ENCODE peak calls at places on chromosomes 3 and 15, in ten cellular contexts. One of them, this sample, is unnamed.

GRCh38 chr3:117439812-117440211 is 730.2 kb downstream of the TUSC7 start:
- DNase-seq in cardiac muscle cell: peak
- DNase-seq in psoas muscle: no peak
- DNase-seq in stomach: no peak
- DNase-seq in upper lobe of right lung: no peak
- DNase-seq in PC-9: no peak
- DNase-seq in H9: no peak
- DNase-seq in A549: peak
- DNase-seq in Peyer's patch: no peak
- DNase-seq in dorsolateral prefrontal cortex: no peak
- DNase-seq in this sample: no peak

GRCh38 chr3:183281126-183281797 is 28.2 kb downstream of the B3GNT5 start:
- DNase-seq in cardiac muscle cell: no peak
- DNase-seq in psoas muscle: no peak
- DNase-seq in stomach: no peak
- DNase-seq in upper lobe of right lung: no peak
- DNase-seq in PC-9: no peak
- DNase-seq in H9: no peak
- DNase-seq in A549: no peak
- DNase-seq in Peyer's patch: no peak
- DNase-seq in dorsolateral prefrontal cortex: no peak
- DNase-seq in this sample: no peak

GRCh38 chr3:5185093-5185673 is 2.3 kb upstream of the EDEM1 start:
- DNase-seq in cardiac muscle cell: no peak
- DNase-seq in psoas muscle: no peak
- DNase-seq in stomach: no peak
- DNase-seq in upper lobe of right lung: no peak
- DNase-seq in PC-9: no peak
- DNase-seq in H9: no peak
- DNase-seq in A549: no peak
- DNase-seq in Peyer's patch: no peak
- DNase-seq in dorsolateral prefrontal cortex: no peak
- DNase-seq in this sample: no peak

GRCh38 chr15:74727727-74728126 is 2.4 kb upstream of the CYP1A1 start:
- DNase-seq in cardiac muscle cell: no peak
- DNase-seq in psoas muscle: peak
- DNase-seq in stomach: peak
- DNase-seq in upper lobe of right lung: no peak
- DNase-seq in PC-9: no peak
- DNase-seq in H9: no peak
- DNase-seq in A549: no peak
- DNase-seq in Peyer's patch: no peak
- DNase-seq in dorsolateral prefrontal cortex: no peak
- DNase-seq in this sample: no peak

GRCh38 chr15:25403771-25404170 is 35.1 kb downstream of the UBE3A start:
- DNase-seq in cardiac muscle cell: no peak
- DNase-seq in psoas muscle: no peak
- DNase-seq in stomach: no peak
- DNase-seq in upper lobe of right lung: no peak
- DNase-seq in PC-9: no peak
- DNase-seq in H9: no peak
- DNase-seq in A549: no peak
- DNase-seq in Peyer's patch: no peak
- DNase-seq in dorsolateral prefrontal cortex: no peak
- DNase-seq in this sample: no peak

GRCh38 chr3:65402597-65402996 is 636.1 kb downstream of the MAGI1 start:
- DNase-seq in cardiac muscle cell: peak
- DNase-seq in psoas muscle: peak
- DNase-seq in stomach: no peak
- DNase-seq in upper lobe of right lung: no peak
- DNase-seq in PC-9: peak
- DNase-seq in H9: no peak
- DNase-seq in A549: peak
- DNase-seq in Peyer's patch: no peak
- DNase-seq in dorsolateral prefrontal cortex: peak
- DNase-seq in this sample: no peak

GRCh38 chr3:60803812-60804211 is 447.4 kb downstream of the FHIT start:
- DNase-seq in cardiac muscle cell: no peak
- DNase-seq in psoas muscle: no peak
- DNase-seq in stomach: no peak
- DNase-seq in upper lobe of right lung: no peak
- DNase-seq in PC-9: no peak
- DNase-seq in H9: no peak
- DNase-seq in A549: no peak
- DNase-seq in Peyer's patch: no peak
- DNase-seq in dorsolateral prefrontal cortex: no peak
- DNase-seq in this sample: no peak

GRCh38 chr3:385151-385550 is 188.6 kb downstream of the CHL1 start:
- DNase-seq in cardiac muscle cell: no peak
- DNase-seq in psoas muscle: no peak
- DNase-seq in stomach: no peak
- DNase-seq in upper lobe of right lung: no peak
- DNase-seq in PC-9: no peak
- DNase-seq in H9: no peak
- DNase-seq in A549: peak
- DNase-seq in Peyer's patch: no peak
- DNase-seq in dorsolateral prefrontal cortex: no peak
- DNase-seq in this sample: no peak

DNA sequence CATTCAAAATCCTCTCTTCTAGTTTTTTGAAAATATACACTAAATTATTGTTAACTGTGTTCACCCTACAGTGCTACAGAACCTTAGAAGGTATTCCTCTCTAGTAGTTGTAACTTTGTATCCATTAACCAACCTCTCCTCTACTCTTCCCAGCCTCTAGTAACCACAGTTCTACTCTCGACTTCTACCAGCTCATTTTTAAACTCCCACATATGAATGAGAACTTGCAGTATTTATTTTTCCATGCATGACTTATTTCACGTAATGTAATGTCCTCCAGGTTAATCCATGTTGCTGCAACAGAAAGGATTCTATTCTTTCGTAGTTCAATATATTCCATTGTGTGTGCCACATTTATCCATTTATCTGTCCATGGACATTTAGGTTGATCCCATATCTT is 113.9 kb upstream of the SMAD3 start:
- DNase-seq in cardiac muscle cell: no peak
- DNase-seq in psoas muscle: no peak
- DNase-seq in stomach: no peak
- DNase-seq in upper lobe of right lung: no peak
- DNase-seq in PC-9: no peak
- DNase-seq in H9: no peak
- DNase-seq in A549: no peak
- DNase-seq in Peyer's patch: no peak
- DNase-seq in dorsolateral prefrontal cortex: no peak
- DNase-seq in this sample: no peak
- H3K27ac ChIP-seq in cardiac muscle cell: no peak
- H3K27ac ChIP-seq in psoas muscle: no peak
- H3K27ac ChIP-seq in stomach: no peak
- H3K27ac ChIP-seq in upper lobe of right lung: no peak
- H3K27ac ChIP-seq in PC-9: no peak
- H3K27ac ChIP-seq in H9: no peak
- H3K27ac ChIP-seq in A549: no peak
- H3K27ac ChIP-seq in Peyer's patch: no peak
- H3K27ac ChIP-seq in dorsolateral prefrontal cortex: no peak
- H3K27ac ChIP-seq in this sample: no peak

GRCh38 chr3:32422943-32423342 is 31.3 kb downstream of the CMTM7 start:
- DNase-seq in cardiac muscle cell: no peak
- DNase-seq in psoas muscle: no peak
- DNase-seq in stomach: no peak
- DNase-seq in upper lobe of right lung: no peak
- DNase-seq in PC-9: no peak
- DNase-seq in H9: no peak
- DNase-seq in A549: no peak
- DNase-seq in Peyer's patch: no peak
- DNase-seq in dorsolateral prefrontal cortex: no peak
- DNase-seq in this sample: no peak
- H3K27ac ChIP-seq in cardiac muscle cell: no peak
- H3K27ac ChIP-seq in psoas muscle: peak
- H3K27ac ChIP-seq in stomach: peak
- H3K27ac ChIP-seq in upper lobe of right lung: peak
- H3K27ac ChIP-seq in PC-9: peak
- H3K27ac ChIP-seq in H9: no peak
- H3K27ac ChIP-seq in A549: no peak
- H3K27ac ChIP-seq in Peyer's patch: peak
- H3K27ac ChIP-seq in dorsolateral prefrontal cortex: no peak
- H3K27ac ChIP-seq in this sample: no peak

GRCh38 chr3:50340404-50341329 is at the start of gene RASSF1:
- DNase-seq in cardiac muscle cell: peak
- DNase-seq in psoas muscle: peak
- DNase-seq in stomach: peak
- DNase-seq in upper lobe of right lung: peak
- DNase-seq in PC-9: no peak
- DNase-seq in H9: peak
- DNase-seq in A549: no peak
- DNase-seq in Peyer's patch: peak
- DNase-seq in dorsolateral prefrontal cortex: peak
- DNase-seq in this sample: no peak

GRCh38 chr3:50341537-50341936 is 901 bp upstream of the RASSF1 start:
- DNase-seq in cardiac muscle cell: no peak
- DNase-seq in psoas muscle: no peak
- DNase-seq in stomach: no peak
- DNase-seq in upper lobe of right lung: peak
- DNase-seq in PC-9: no peak
- DNase-seq in H9: no peak
- DNase-seq in A549: no peak
- DNase-seq in Peyer's patch: no peak
- DNase-seq in dorsolateral prefrontal cortex: no peak
- DNase-seq in this sample: no peak

GRCh38 chr3:50342818-50343633 is 2.4 kb upstream of the RASSF1 start:
- DNase-seq in cardiac muscle cell: no peak
- DNase-seq in psoas muscle: no peak
- DNase-seq in stomach: no peak
- DNase-seq in upper lobe of right lung: no peak
- DNase-seq in PC-9: no peak
- DNase-seq in H9: peak
- DNase-seq in A549: no peak
- DNase-seq in Peyer's patch: no peak
- DNase-seq in dorsolateral prefrontal cortex: no peak
- DNase-seq in this sample: no peak

GRCh38 chr3:50339485-50340196 is 995 bp downstream of the RASSF1 start:
- DNase-seq in cardiac muscle cell: peak
- DNase-seq in psoas muscle: no peak
- DNase-seq in stomach: no peak
- DNase-seq in upper lobe of right lung: no peak
- DNase-seq in PC-9: no peak
- DNase-seq in H9: no peak
- DNase-seq in A549: no peak
- DNase-seq in Peyer's patch: no peak
- DNase-seq in dorsolateral prefrontal cortex: no peak
- DNase-seq in this sample: no peak

DNA sequence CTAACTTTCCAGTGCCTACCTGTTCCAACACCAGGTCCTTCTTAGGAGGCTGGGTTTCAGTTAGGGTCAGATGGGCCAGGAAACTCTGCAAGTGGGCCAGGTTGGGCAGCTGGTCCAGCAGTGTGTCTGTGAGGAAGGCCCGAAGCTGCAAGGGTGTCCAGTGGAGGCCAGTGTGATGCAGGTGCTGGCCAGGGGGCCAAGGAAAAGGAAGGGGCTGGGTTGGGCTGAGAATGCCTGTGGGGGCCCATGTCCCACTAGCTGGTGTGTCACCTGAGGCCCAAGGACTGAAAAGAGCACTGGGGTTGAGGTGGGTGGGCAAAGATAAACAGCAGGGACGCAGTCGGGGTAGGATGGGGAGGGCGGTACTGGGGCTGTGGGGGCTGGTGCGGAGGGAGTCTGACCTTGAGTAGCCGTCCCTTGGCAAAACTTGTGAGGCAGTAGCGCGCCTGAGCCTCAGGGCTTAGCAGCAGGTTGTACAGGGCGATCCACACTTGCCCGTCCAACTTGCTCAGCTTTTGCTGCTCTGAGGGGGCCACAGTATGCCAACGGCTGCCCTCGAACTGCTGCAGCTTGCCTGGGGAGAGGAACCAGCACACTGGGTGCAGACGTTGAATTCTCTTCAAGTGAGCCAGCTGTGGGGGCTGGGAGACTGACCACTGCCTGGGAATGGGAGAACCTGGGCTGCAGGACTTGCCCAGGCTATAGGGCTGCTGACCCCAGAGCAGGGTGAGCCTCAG is 1.5 kb upstream of the RASSF1 start:
- DNase-seq in cardiac muscle cell: no peak
- DNase-seq in psoas muscle: no peak
- DNase-seq in stomach: no peak
- DNase-seq in upper lobe of right lung: no peak
- DNase-seq in PC-9: no peak
- DNase-seq in H9: no peak
- DNase-seq in A549: no peak
- DNase-seq in Peyer's patch: no peak
- DNase-seq in dorsolateral prefrontal cortex: no peak
- DNase-seq in this sample: no peak
- H3K27ac ChIP-seq in cardiac muscle cell: no peak
- H3K27ac ChIP-seq in psoas muscle: no peak
- H3K27ac ChIP-seq in stomach: no peak
- H3K27ac ChIP-seq in upper lobe of right lung: no peak
- H3K27ac ChIP-seq in PC-9: no peak
- H3K27ac ChIP-seq in H9: no peak
- H3K27ac ChIP-seq in A549: no peak
- H3K27ac ChIP-seq in Peyer's patch: no peak
- H3K27ac ChIP-seq in dorsolateral prefrontal cortex: no peak
- H3K27ac ChIP-seq in this sample: no peak

GRCh38 chr3:170808041-170808440 is 62.0 kb downstream of the RPL22L1 start:
- DNase-seq in cardiac muscle cell: peak
- DNase-seq in psoas muscle: no peak
- DNase-seq in stomach: no peak
- DNase-seq in upper lobe of right lung: no peak
- DNase-seq in PC-9: no peak
- DNase-seq in H9: no peak
- DNase-seq in A549: no peak
- DNase-seq in Peyer's patch: no peak
- DNase-seq in dorsolateral prefrontal cortex: no peak
- DNase-seq in this sample: no peak

GRCh38 chr3:170806676-170807075 is 63.3 kb downstream of the RPL22L1 start:
- DNase-seq in cardiac muscle cell: no peak
- DNase-seq in psoas muscle: no peak
- DNase-seq in stomach: no peak
- DNase-seq in upper lobe of right lung: no peak
- DNase-seq in PC-9: no peak
- DNase-seq in H9: no peak
- DNase-seq in A549: no peak
- DNase-seq in Peyer's patch: no peak
- DNase-seq in dorsolateral prefrontal cortex: no peak
- DNase-seq in this sample: no peak

GRCh38 chr3:170809021-170809974 is 60.7 kb downstream of the RPL22L1 start:
- DNase-seq in cardiac muscle cell: peak
- DNase-seq in psoas muscle: no peak
- DNase-seq in stomach: no peak
- DNase-seq in upper lobe of right lung: no peak
- DNase-seq in PC-9: peak
- DNase-seq in H9: peak
- DNase-seq in A549: peak
- DNase-seq in Peyer's patch: no peak
- DNase-seq in dorsolateral prefrontal cortex: peak
- DNase-seq in this sample: peak

GRCh38 chr3:170804095-170804494 is 65.9 kb downstream of the RPL22L1 start:
- DNase-seq in cardiac muscle cell: no peak
- DNase-seq in psoas muscle: no peak
- DNase-seq in stomach: no peak
- DNase-seq in upper lobe of right lung: no peak
- DNase-seq in PC-9: no peak
- DNase-seq in H9: no peak
- DNase-seq in A549: no peak
- DNase-seq in Peyer's patch: no peak
- DNase-seq in dorsolateral prefrontal cortex: no peak
- DNase-seq in this sample: no peak

DNA sequence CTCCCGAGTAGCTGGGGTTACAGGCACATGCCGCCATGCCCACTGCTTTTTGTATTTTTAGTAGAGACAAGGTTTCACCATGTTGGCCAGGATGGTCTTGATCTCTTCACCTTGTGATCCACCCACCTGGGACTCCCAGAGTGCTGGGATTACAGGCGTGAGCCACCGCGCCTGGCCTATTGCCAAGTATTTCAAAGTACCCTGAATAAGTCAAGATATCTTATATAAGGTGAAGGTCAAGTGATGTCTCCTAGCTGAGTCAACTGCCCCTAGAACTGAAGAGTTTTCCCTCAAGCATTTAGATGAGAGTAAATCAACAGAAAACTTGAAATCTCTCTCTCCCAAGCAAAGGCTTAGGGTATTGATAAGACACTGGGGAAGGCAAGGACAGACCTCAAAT is 63.9 kb downstream of the RPL22L1 start:
- DNase-seq in cardiac muscle cell: no peak
- DNase-seq in psoas muscle: no peak
- DNase-seq in stomach: no peak
- DNase-seq in upper lobe of right lung: no peak
- DNase-seq in PC-9: no peak
- DNase-seq in H9: no peak
- DNase-seq in A549: no peak
- DNase-seq in Peyer's patch: no peak
- DNase-seq in dorsolateral prefrontal cortex: no peak
- DNase-seq in this sample: no peak
- H3K27ac ChIP-seq in cardiac muscle cell: no peak
- H3K27ac ChIP-seq in psoas muscle: no peak
- H3K27ac ChIP-seq in stomach: no peak
- H3K27ac ChIP-seq in upper lobe of right lung: no peak
- H3K27ac ChIP-seq in PC-9: no peak
- H3K27ac ChIP-seq in H9: no peak
- H3K27ac ChIP-seq in A549: no peak
- H3K27ac ChIP-seq in Peyer's patch: no peak
- H3K27ac ChIP-seq in dorsolateral prefrontal cortex: no peak
- H3K27ac ChIP-seq in this sample: no peak

This sample was measured in iPS DF 6.9.